ENCODE peak calls at places on chromosomes 1 and 21, in six cellular contexts. Q is caudate nucleus; Z is adrenal gland; P is body of pancreas; W is neuronal stem cell; X is CD8-positive, alpha-beta T cell. R is an unnamed sample.

GRCh38 chr1:175158133-175158532 is 34.4 kb downstream of the KIAA0040 start:
- DNase-seq in W (no peak), Q (no peak), X (no peak), Z (no peak), P (no peak), R (no peak)

GRCh38 chr1:65260851-65261473 is 48.4 kb upstream of the DNAJC6 start:
- DNase-seq in P (no peak), X (no peak), Z (peak), W (no peak), Q (no peak), R (peak)

GRCh38 chr1:63868220-63868897 is 94.5 kb downstream of the ROR1 start:
- DNase-seq in W (no peak), X (no peak), Z (no peak), P (no peak), Q (no peak), R (peak)

GRCh38 chr1:231841616-231842344 is 215.2 kb downstream of the DISC1 start:
- DNase-seq in Z (no peak), P (no peak), W (no peak), X (no peak), Q (no peak), R (no peak)

GRCh38 chr1:8520483-8520966 is 202.6 kb downstream of the SLC45A1 start:
- DNase-seq in X (no peak), W (no peak), Q (no peak), P (no peak), Z (no peak), R (no peak)

GRCh38 chr1:230308039-230308438 is 118.1 kb downstream of the PGBD5 start:
- DNase-seq in X (no peak), W (no peak), P (peak), Q (no peak), Z (peak), R (peak)

GRCh38 chr1:5503556-5504363 is 488.5 kb downstream of the NPHP4 start:
- DNase-seq in Q (no peak), P (no peak), Z (no peak), X (no peak), W (no peak), R (no peak)

GRCh38 chr21:41445465-41445862 is 19.4 kb downstream of the MX1 start:
- DNase-seq in W (no peak), Z (no peak), Q (no peak), X (no peak), P (no peak), R (no peak)

GRCh38 chr1:165943198-165943597 is 115.8 kb downstream of the UCK2 start:
- DNase-seq in X (no peak), W (no peak), Z (no peak), Q (no peak), P (no peak), R (no peak)

DNA sequence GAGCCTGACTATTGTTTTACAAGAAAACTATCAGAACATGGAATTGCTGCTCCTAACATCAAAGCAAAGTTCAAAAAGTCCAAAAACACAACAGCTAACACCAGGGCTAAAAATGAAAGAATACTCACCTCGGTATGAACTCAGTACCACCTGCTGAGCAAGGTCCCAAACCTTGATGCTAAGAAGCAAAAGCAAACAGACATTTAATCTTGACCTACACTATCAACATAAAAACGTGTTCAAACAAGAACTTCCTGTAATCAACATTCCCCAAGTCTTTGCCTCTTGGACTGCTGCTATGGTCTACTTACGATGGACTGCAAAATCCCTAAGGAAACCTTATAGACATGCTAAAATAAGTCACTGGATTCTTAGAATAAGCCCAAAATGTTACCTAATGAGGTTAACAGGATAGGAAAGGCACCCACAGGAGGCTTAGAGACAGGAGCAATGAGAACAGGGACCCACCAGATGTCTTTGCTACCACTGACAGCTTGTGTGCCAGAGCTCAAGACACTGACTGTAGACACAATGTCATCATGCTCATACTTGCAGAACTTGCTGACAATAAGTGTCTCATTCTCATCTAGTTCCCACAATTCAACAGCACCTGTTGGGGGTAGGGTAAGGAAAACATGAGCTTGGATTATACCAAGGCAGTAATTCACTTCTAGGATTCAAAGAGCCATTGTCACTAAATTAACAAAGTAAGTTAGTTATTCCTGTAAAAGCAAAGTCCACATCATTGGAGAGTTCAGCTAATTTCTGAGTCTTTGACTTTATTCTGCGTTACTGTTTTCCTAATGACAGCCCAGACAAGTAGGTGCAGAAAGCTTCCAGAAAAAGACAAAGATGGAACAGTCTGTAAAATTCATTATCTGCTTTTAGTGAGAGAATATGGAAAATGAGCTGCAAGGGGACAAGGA is 1.8 kb downstream of the WDR77 start:
- DNase-seq in P (no peak), W (no peak), Z (no peak), X (no peak), Q (no peak), R (no peak)
- H3K27ac ChIP-seq in P (no peak), W (no peak), Z (no peak), X (no peak), Q (no peak), R (peak)

DNA sequence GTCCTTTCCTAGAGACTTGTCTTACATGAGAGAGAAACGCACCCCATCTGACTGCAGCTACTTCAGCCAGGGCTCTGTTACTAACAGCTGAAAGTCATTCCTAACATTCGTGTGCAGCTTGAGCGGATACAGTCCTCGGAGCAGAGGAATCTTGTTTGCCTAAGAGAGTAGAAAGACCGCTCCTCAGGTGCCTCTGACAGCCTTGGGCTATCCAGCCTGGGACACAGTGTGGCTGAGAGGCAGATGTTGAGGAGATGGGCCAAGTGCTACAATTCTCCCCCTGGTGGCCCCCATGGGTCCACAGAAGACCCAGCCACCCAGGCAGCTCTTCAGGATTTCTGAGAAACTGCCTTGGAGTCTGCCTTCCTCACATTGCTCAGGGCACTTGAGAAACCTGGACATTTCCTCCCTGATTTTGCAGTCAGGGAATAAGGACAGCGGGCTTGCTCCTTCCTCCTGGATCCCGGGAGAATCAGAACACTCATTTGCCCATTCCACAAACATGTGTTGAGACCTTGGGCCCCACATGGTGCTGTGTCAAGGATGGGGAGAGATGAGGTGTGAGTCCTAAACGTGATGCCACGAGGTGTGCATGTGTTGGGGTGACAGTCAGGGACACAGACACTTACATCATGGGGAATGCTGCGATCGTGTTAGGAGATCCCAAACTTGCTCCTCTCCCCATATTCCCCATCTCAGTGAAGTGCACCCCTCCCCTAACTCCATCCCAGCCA is 13.1 kb downstream of the TRIM62 start:
- DNase-seq in P (no peak), Q (no peak), W (no peak), X (no peak), Z (no peak), R (no peak)
- H3K27ac ChIP-seq in P (no peak), Q (peak), W (no peak), X (no peak), Z (no peak), R (no peak)

GRCh38 chr1:107359472-107360241 is 218.8 kb downstream of the NTNG1 start:
- DNase-seq in Z (no peak), W (no peak), P (no peak), X (no peak), Q (no peak), R (no peak)
- H3K27ac ChIP-seq in Z (no peak), W (no peak), P (no peak), X (no peak), Q (no peak), R (no peak)

DNA sequence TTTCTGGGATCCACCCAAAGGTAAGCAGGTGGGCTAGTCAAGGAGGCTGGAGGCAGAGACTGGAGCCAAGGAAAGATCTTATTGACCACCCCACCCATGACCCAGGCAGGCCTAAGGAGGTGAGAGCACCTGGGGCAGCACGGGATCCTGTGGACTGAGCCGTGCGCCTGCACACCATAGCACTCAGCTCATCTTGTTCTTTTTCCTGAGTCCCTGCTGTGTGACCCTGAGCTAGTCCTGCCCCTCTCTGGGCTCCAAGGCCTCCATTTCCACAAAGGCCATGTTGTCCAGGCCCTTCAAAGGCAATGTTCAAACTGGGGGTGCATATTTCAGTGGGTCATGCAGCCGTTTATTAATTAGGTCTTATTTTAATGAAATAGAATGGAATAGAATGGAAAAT is 7.2 kb downstream of the FAM131C start:
- DNase-seq in Q (no peak), W (no peak), P (no peak), Z (no peak), X (no peak), R (no peak)
- H3K27ac ChIP-seq in Q (no peak), W (no peak), P (peak), Z (no peak), X (no peak), R (no peak)

DNA sequence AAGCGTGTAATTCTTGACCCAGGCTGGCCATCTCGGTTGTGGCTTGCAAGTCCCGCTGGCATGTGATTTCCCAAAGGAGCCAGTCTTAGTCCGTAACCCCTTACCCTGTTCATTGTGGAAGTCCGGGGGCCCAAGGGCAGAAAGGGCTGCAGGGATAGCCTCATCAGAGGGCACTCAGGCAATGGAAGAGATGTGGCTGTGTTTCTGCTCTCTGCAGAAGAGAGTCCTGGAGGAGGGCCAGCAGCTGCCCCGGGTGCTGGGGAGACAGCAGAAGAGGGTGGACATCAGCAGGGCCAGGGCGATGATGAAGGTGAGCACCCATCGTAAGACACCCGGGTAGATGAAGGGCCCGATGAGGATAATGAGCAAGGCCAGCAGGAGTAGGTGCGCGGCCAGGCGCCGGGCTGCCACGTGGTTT is 830 bp downstream of the RNF186 start:
- DNase-seq in W (no peak), Z (no peak), X (no peak), P (peak), Q (no peak), R (no peak)
- H3K27ac ChIP-seq in W (no peak), Z (no peak), X (no peak), P (peak), Q (no peak), R (no peak)

GRCh38 chr1:180921891-180922636 is 9.4 kb downstream of the KIAA1614 start:
- DNase-seq in P (no peak), X (no peak), W (no peak), Q (no peak), Z (no peak), R (no peak)
- H3K27ac ChIP-seq in P (no peak), X (no peak), W (peak), Q (no peak), Z (no peak), R (no peak)

GRCh38 chr1:227541796-227542152 is 21.6 kb upstream of the ZNF678 start:
- DNase-seq in P (no peak), X (peak), W (peak), Q (no peak), Z (no peak), R (no peak)
- H3K27ac ChIP-seq in P (peak), X (no peak), W (no peak), Q (no peak), Z (no peak), R (no peak)

R was measured in epithelial cell of prostate.